ENCODE peak calls at places on chromosomes 7 and 10, in ten cellular contexts. Q is AG09309, L is GM13977, G is astrocyte, P is fibroblast of pulmonary artery, S is choroid plexus epithelial cell, F is PC-9, E is neural crest cell, R is nephron progenitor cell, B is upper lobe of right lung. I is an unnamed sample.

GRCh38 chr7:87110778-87111177 is 41.5 kb upstream of the DMTF1 start:
- DNase-seq in Q (peak; percentile 8), B (no peak), G (peak; percentile 51), P (peak; percentile 70), E (no peak), F (no peak), L (no peak), S (peak; percentile 54), R (no peak), I (no peak)

GRCh38 chr10:15715619-15716227 is 4.0 kb downstream of the ITGA8 start:
- DNase-seq in B (no peak), E (no peak), L (no peak), F (no peak), Q (no peak), R (peak; percentile 20), S (peak; percentile 54), P (peak; percentile 30), G (no peak), I (peak; percentile 55)

GRCh38 chr7:4549681-4550080 is 132.4 kb upstream of the FOXK1 start:
- DNase-seq in L (no peak), R (no peak), E (no peak), Q (no peak), G (peak; percentile 3), S (no peak), F (no peak), B (no peak), P (no peak), I (no peak)

GRCh38 chr10:116098411-116099019 is 174.5 kb downstream of the GFRA1 start:
- DNase-seq in B (no peak), Q (no peak), E (no peak), S (no peak), L (no peak), P (no peak), R (peak; percentile 31), F (no peak), G (no peak), I (no peak)

GRCh38 chr10:44510716-44511115 is 125.8 kb upstream of the CXCL12 start:
- DNase-seq in G (peak; percentile 91), Q (peak; percentile 84), E (no peak), F (no peak), P (peak; percentile 58), S (peak; percentile 13), B (no peak), R (no peak), L (no peak), I (no peak)

GRCh38 chr10:61130366-61130765 is 186.4 kb upstream of the RHOBTB1 start:
- DNase-seq in Q (peak; percentile 45), E (no peak), S (peak; percentile 72), G (peak; percentile 67), R (no peak), P (no peak), L (no peak), F (no peak), B (no peak), I (no peak)

GRCh38 chr7:116528008-116528789 is 3.4 kb downstream of the CAV1 start:
- DNase-seq in Q (peak; percentile 80), S (peak; percentile 85), G (peak; percentile 96), B (no peak), L (no peak), P (peak; percentile 96), E (no peak), R (no peak), F (peak; percentile 44), I (no peak)

GRCh38 chr7:140284062-140284461 is 107.3 kb upstream of the KDM7A start:
- DNase-seq in G (no peak), Q (no peak), S (peak; percentile 12), L (no peak), P (no peak), F (no peak), R (no peak), B (no peak), E (no peak), I (no peak)

GRCh38 chr7:149460493-149461330 is at the start of gene ZNF777:
- DNase-seq in F (peak; percentile 76), E (peak; percentile 68), Q (peak; percentile 61), B (peak; percentile 91), G (peak; percentile 78), L (peak; percentile 97), S (peak; percentile 93), R (peak; percentile 74), P (peak; percentile 91), I (peak; percentile 71)

GRCh38 chr10:73965890-73966768 is 31.8 kb upstream of the VCL start:
- DNase-seq in L (no peak), R (peak; percentile 44), E (peak; percentile 25), P (peak; percentile 99), F (peak; percentile 93), Q (peak; percentile 98), B (peak; percentile 70), S (peak; percentile 97), G (peak; percentile 99), I (peak; percentile 67)

GRCh38 chr10:116097239-116097751 is 175.7 kb downstream of the GFRA1 start:
- DNase-seq in F (no peak), P (no peak), S (no peak), R (peak; percentile 41), Q (no peak), L (no peak), G (no peak), E (no peak), B (no peak), I (no peak)

GRCh38 chr7:115634633-115635032 is 395.9 kb downstream of the TFEC start:
- DNase-seq in Q (no peak), R (no peak), B (no peak), G (no peak), S (no peak), E (no peak), F (peak; percentile 27), L (no peak), P (peak; percentile 3), I (no peak)

GRCh38 chr10:85792533-85792858 is 574.1 kb downstream of the GRID1 start:
- DNase-seq in S (no peak), F (no peak), B (no peak), E (no peak), G (no peak), Q (no peak), L (no peak), R (no peak), P (no peak), I (no peak)

GRCh38 chr10:85789125-85789524 is 577.5 kb downstream of the GRID1 start:
- DNase-seq in F (no peak), G (no peak), E (no peak), Q (no peak), S (no peak), B (no peak), L (no peak), P (no peak), R (no peak), I (no peak)

GRCh38 chr10:85791846-85792532 is 574.6 kb downstream of the GRID1 start:
- DNase-seq in E (no peak), G (no peak), S (peak; percentile 8), R (no peak), B (no peak), F (no peak), L (no peak), Q (no peak), P (peak; percentile 3), I (no peak)

GRCh38 chr10:85788570-85788969 is 578.0 kb downstream of the GRID1 start:
- DNase-seq in S (no peak), F (no peak), E (no peak), B (no peak), P (no peak), L (no peak), Q (no peak), R (no peak), G (no peak), I (no peak)

GRCh38 chr10:85790155-85790789 is 576.3 kb downstream of the GRID1 start:
- DNase-seq in B (no peak), G (no peak), E (no peak), P (no peak), S (no peak), L (no peak), F (no peak), R (no peak), Q (no peak), I (no peak)
- TF ChIP-seq CTCF in B (no peak), G (no peak), E (no peak), P (no peak), S (no peak), L (no peak), F (no peak), R (no peak), Q (no peak), I (no peak)

DNA sequence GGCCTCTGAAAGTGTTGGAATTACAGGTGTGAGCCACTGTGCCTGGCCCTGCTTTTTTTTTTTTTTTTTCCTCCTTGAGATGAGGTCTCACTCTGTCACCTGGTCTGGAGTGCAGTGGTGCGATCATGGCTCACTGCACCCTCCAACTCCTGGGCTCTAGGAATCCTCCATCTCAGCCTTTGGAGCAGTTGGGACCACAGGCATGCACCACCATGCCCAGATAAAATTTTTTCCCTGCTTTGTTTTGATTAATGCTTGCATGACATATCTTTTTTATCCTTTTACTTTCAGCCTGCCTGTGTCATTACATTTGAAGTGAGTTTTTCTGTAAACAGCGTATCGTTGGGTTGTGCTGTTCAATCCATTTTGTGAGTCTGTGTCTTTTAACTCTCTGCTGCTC is 97.0 kb downstream of the ANKRD61 start:
- DNase-seq in R (no peak), B (no peak), S (no peak), L (no peak), G (peak; percentile 56), E (no peak), P (no peak), F (no peak), Q (no peak), I (no peak)
- TF ChIP-seq CTCF in R (no peak), B (no peak), S (no peak), L (no peak), G (no peak), E (no peak), P (no peak), F (no peak), Q (no peak), I (no peak)

GRCh38 chr10:30320248-30320647 is 28.8 kb downstream of the MTPAP start:
- DNase-seq in S (no peak), Q (no peak), P (no peak), G (no peak), L (no peak), F (no peak), E (no peak), B (no peak), R (no peak), I (no peak)

DNA sequence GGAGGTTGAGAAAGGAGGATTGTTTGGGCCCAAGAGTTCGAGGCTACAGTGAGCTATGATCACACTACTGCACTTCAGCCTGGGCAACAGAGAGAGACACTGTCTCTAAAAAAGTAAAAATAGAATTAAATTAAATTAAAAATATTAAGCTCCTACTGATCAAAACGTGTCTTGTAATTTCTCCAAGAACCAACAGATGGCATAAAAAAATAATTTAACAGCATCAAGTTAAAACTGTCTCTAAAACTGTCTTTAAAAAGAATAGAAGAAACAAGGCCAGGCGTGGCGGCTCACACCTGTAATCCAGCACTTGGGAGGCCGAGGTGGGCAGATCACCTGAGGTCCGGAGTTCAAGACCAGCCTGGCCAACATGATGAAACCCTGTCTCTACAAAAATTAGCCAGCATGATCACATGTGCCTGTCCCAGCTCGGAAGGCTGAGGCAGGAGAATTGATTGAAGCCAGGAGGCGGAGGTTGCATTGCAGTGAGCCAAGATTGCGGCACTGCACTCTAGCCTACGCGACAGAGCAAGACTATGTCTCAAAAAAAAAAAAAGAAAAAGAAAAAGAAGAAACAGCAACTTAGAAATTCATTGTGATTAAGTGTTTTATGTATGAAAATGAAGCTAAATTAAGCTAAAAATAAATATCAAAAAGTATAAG is 24.5 kb downstream of the MTPAP start:
- DNase-seq in G (no peak), P (no peak), L (no peak), R (no peak), F (no peak), E (no peak), B (no peak), Q (no peak), S (peak; percentile 18), I (no peak)
- TF ChIP-seq CTCF in G (no peak), P (no peak), L (no peak), R (no peak), F (no peak), E (no peak), B (no peak), Q (no peak), S (peak; percentile 22), I (no peak)

GRCh38 chr7:31192996-31193395 is 140.9 kb downstream of the ADCYAP1R1 start:
- DNase-seq in Q (no peak), G (peak; percentile 14), L (peak; percentile 34), F (peak; percentile 52), S (peak; percentile 22), B (peak; percentile 73), P (peak; percentile 46), R (peak; percentile 78), E (peak; percentile 75), I (peak; percentile 82)
- TF ChIP-seq CTCF in Q (peak; percentile 69), G (peak; percentile 67), L (peak; percentile 52), F (peak; percentile 81), S (peak; percentile 65), B (peak; percentile 62), P (peak; percentile 76), R (peak; percentile 81), E (peak; percentile 84), I (peak; percentile 63)